ENCODE peak calls at places on chromosomes 6 and 20, in five cellular contexts. O, S, C, B and T are unnamed samples.

GRCh38 chr6:22251331-22251730 is 45.5 kb downstream of the PRL start:
- DNase-seq in B (no peak), O (no peak), S (peak), C (no peak), T (no peak)

GRCh38 chr6:15515226-15515625 is 147.6 kb downstream of the DTNBP1 start:
- DNase-seq in C (no peak), O (no peak), S (no peak), B (no peak), T (no peak)

GRCh38 chr20:44745560-44746366 is at the start of gene KCNK15:
- DNase-seq in S (no peak), O (no peak), B (no peak), C (peak), T (no peak)

GRCh38 chr6:137876547-137876946 is 9.5 kb downstream of the TNFAIP3 start:
- DNase-seq in S (no peak), B (no peak), C (no peak), O (no peak), T (no peak)

GRCh38 chr6:160992323-160993314 is 1.1 kb downstream of the MAP3K4 start:
- DNase-seq in O (no peak), S (peak), B (peak), C (peak), T (peak)

GRCh38 chr20:2006452-2007381 is 12.9 kb upstream of the PDYN start:
- DNase-seq in O (no peak), S (no peak), B (no peak), C (peak), T (no peak)

GRCh38 chr6:99032396-99032795 is 84.7 kb upstream of the FBXL4 start:
- DNase-seq in C (no peak), O (no peak), B (no peak), S (no peak), T (peak)

GRCh38 chr6:152356659-152357058 is 280.5 kb downstream of the SYNE1 start:
- DNase-seq in B (peak), O (no peak), C (peak), S (no peak), T (peak)

GRCh38 chr6:101509556-101509955 is 116.0 kb downstream of the GRIK2 start:
- DNase-seq in B (no peak), O (no peak), C (no peak), S (no peak), T (no peak)

GRCh38 chr6:68757821-68758220 is 122.7 kb downstream of the ADGRB3 start:
- DNase-seq in C (no peak), O (no peak), B (no peak), S (no peak), T (no peak)

GRCh38 chr6:167153523-167153959 is 4.2 kb downstream of the GPR31 start:
- DNase-seq in O (no peak), C (no peak), S (no peak), B (no peak), T (no peak)

GRCh38 chr20:18672826-18673225 is 85.0 kb downstream of the DTD1 start:
- DNase-seq in B (no peak), C (no peak), O (no peak), S (no peak), T (peak)

GRCh38 chr6:97689078-97689754 is 406.2 kb upstream of the MMS22L start:
- DNase-seq in B (no peak), C (peak), S (no peak), O (no peak), T (no peak)

GRCh38 chr6:24126586-24127192 is 674 bp downstream of the NRSN1 start:
- DNase-seq in S (peak), B (no peak), O (peak), C (peak), T (no peak)

GRCh38 chr6:161242113-161242512 is 31.7 kb downstream of the AGPAT4 start:
- DNase-seq in S (no peak), B (no peak), C (no peak), O (no peak), T (no peak)

GRCh38 chr6:113318553-113318952 is 538.6 kb upstream of the MARCKS start:
- DNase-seq in B (no peak), O (no peak), S (no peak), C (no peak), T (no peak)

GRCh38 chr6:54103485-54103884 is 7.8 kb upstream of the MLIP start:
- DNase-seq in S (no peak), O (no peak), C (no peak), B (no peak), T (no peak)

GRCh38 chr20:44057698-44058675 is 129.0 kb downstream of the JPH2 start:
- DNase-seq in O (no peak), B (no peak), S (no peak), C (no peak), T (no peak)

GRCh38 chr6:85464260-85464644 is 14.4 kb downstream of the NT5E start:
- DNase-seq in S (peak), O (peak), C (no peak), B (no peak), T (no peak)

GRCh38 chr6:57278570-57278969 is 38.9 kb upstream of the PRIM2 start:
- DNase-seq in S (no peak), O (no peak), C (no peak), B (no peak), T (no peak)

GRCh38 chr20:3823881-3824280 is 3.5 kb downstream of the AP5S1 start:
- DNase-seq in C (no peak), B (no peak), O (no peak), S (no peak), T (no peak)

GRCh38 chr20:348972-349841 is 2.3 kb downstream of the NRSN2 start:
- DNase-seq in O (no peak), S (no peak), B (no peak), C (no peak), T (no peak)

GRCh38 chr20:23111307-23111943 is 25.3 kb upstream of the CD93 start:
- DNase-seq in S (no peak), O (no peak), C (no peak), B (peak), T (no peak)

GRCh38 chr20:50333856-50334255 is 143.2 kb downstream of the CEBPB start:
- DNase-seq in S (no peak), C (no peak), B (no peak), O (peak), T (no peak)